ENCODE peak calls at places on chromosome 6, in eight cellular contexts. M is mucosa of gallbladder; E is pons; A is suprapubic skin; I is stimulated activated CD8-positive, alpha-beta memory T cell treated with anti-CD3 and anti-CD28 coated beads, Interleukin-12 subunit alpha, Interleukin-12 subunit beta, amount 100 ng/mL, for 4 hours; H is effector CD4-positive, alpha-beta T cell; N is NCI-H774; O is hypothalamus. G is an unnamed sample.

GRCh38 chr6:87154641-87155271 is 609 bp upstream of the ZNF292 start:
- DNase-seq in M (no peak), E (peak), A (no peak), I (no peak), H (peak), N (peak), O (no peak), G (peak)

GRCh38 chr6:3977875-3978711 is 100.8 kb downstream of the FAM217A start:
- DNase-seq in M (peak), E (peak), A (no peak), I (peak), H (peak), N (no peak), O (peak), G (peak)

GRCh38 chr6:24492475-24492874 is 2.3 kb upstream of the ALDH5A1 start:
- DNase-seq in M (no peak), E (no peak), A (no peak), I (no peak), H (no peak), N (no peak), O (no peak), G (no peak)

GRCh38 chr6:31186052-31186734 is 15.7 kb upstream of the POU5F1 start:
- DNase-seq in M (peak), E (peak), A (peak), I (no peak), H (no peak), N (no peak), O (no peak), G (no peak)

GRCh38 chr6:64680446-64680845 is 1026.6 kb downstream of the EYS start:
- DNase-seq in M (no peak), E (no peak), A (no peak), I (no peak), H (no peak), N (no peak), O (no peak), G (no peak)

GRCh38 chr6:68634503-68635411 is at the start of gene ADGRB3:
- DNase-seq in M (peak), E (peak), A (peak), I (no peak), H (no peak), N (peak), O (peak), G (peak)

GRCh38 chr6:30981942-30982772 is 1.4 kb upstream of the MUC21 start:
- DNase-seq in M (peak), E (no peak), A (no peak), I (no peak), H (no peak), N (no peak), O (no peak), G (no peak)

GRCh38 chr6:39617520-39617919 is 107.7 kb downstream of the KIF6 start:
- DNase-seq in M (no peak), E (peak), A (no peak), I (no peak), H (no peak), N (no peak), O (no peak), G (no peak)

GRCh38 chr6:34315780-34316179 is 67.0 kb upstream of the SMIM29 start:
- DNase-seq in M (no peak), E (peak), A (no peak), I (no peak), H (no peak), N (no peak), O (no peak), G (peak)

GRCh38 chr6:170188571-170189001 is 102.3 kb downstream of the DLL1 start:
- DNase-seq in M (peak), E (no peak), A (no peak), I (no peak), H (no peak), N (peak), O (no peak), G (no peak)

GRCh38 chr6:16953905-16954304 is 147.9 kb upstream of the STMND1 start:
- DNase-seq in M (no peak), E (no peak), A (no peak), I (no peak), H (no peak), N (no peak), O (no peak), G (no peak)

GRCh38 chr6:69026243-69026642 is 391.2 kb downstream of the ADGRB3 start:
- DNase-seq in M (no peak), E (peak), A (no peak), I (no peak), H (no peak), N (no peak), O (no peak), G (no peak)

GRCh38 chr6:151481752-151482151 is 12.1 kb upstream of the CCDC170 start:
- DNase-seq in M (no peak), E (peak), A (no peak), I (no peak), H (no peak), N (no peak), O (no peak), G (no peak)

GRCh38 chr6:93086351-93086750 is 333.0 kb downstream of the EPHA7 start:
- DNase-seq in M (no peak), E (no peak), A (no peak), I (no peak), H (no peak), N (no peak), O (no peak), G (no peak)

G was measured in KG1.